ENCODE peak calls at places on chromosomes 4 and X, in nine cellular contexts. One of them, this sample, is unnamed.
A peak's percentile ranks its signal among the peaks of the same experiment; 100 is the strongest.

GRCh38 chr4:108425988-108426387 is 194.4 kb upstream of the RPL34 start:
- DNase-seq in lower lobe of right lung: no peak
- DNase-seq in neuronal stem cell: no peak
- DNase-seq in left ventricle myocardium inferior: no peak
- DNase-seq in A673: no peak
- DNase-seq in left lung: no peak
- DNase-seq in naive thymus-derived CD4-positive, alpha-beta T cell: no peak
- DNase-seq in upper lobe of left lung: no peak
- DNase-seq in tibial artery: no peak
- DNase-seq in this sample: no peak

GRCh38 chr4:83731609-83732008 is 195.7 kb downstream of the GPAT3 start:
- DNase-seq in tibial artery: no peak
- DNase-seq in left lung: no peak
- DNase-seq in left ventricle myocardium inferior: no peak
- DNase-seq in A673: no peak
- DNase-seq in neuronal stem cell: no peak
- DNase-seq in naive thymus-derived CD4-positive, alpha-beta T cell: no peak
- DNase-seq in upper lobe of left lung: no peak
- DNase-seq in lower lobe of right lung: no peak
- DNase-seq in this sample: no peak

GRCh38 chrX:70508296-70508911 is 63.8 kb downstream of the DLG3 start:
- DNase-seq in left ventricle myocardium inferior: no peak
- DNase-seq in upper lobe of left lung: no peak
- DNase-seq in naive thymus-derived CD4-positive, alpha-beta T cell: no peak
- DNase-seq in left lung: no peak
- DNase-seq in A673: peak; percentile 23
- DNase-seq in lower lobe of right lung: no peak
- DNase-seq in tibial artery: no peak
- DNase-seq in neuronal stem cell: no peak
- DNase-seq in this sample: peak; percentile 31

GRCh38 chr4:105496899-105497298 is 23.0 kb upstream of the PPA2 start:
- DNase-seq in upper lobe of left lung: no peak
- DNase-seq in lower lobe of right lung: no peak
- DNase-seq in left ventricle myocardium inferior: no peak
- DNase-seq in naive thymus-derived CD4-positive, alpha-beta T cell: no peak
- DNase-seq in left lung: no peak
- DNase-seq in A673: peak; percentile 28
- DNase-seq in tibial artery: no peak
- DNase-seq in neuronal stem cell: no peak
- DNase-seq in this sample: no peak

GRCh38 chr4:122755675-122756074 is 23.2 kb downstream of the BBS12 start:
- DNase-seq in naive thymus-derived CD4-positive, alpha-beta T cell: no peak
- DNase-seq in left ventricle myocardium inferior: no peak
- DNase-seq in neuronal stem cell: no peak
- DNase-seq in left lung: no peak
- DNase-seq in tibial artery: no peak
- DNase-seq in lower lobe of right lung: no peak
- DNase-seq in A673: no peak
- DNase-seq in upper lobe of left lung: no peak
- DNase-seq in this sample: no peak

GRCh38 chr4:146654976-146655761 is 16.5 kb downstream of the POU4F2 start:
- DNase-seq in lower lobe of right lung: no peak
- DNase-seq in upper lobe of left lung: peak; percentile 86
- DNase-seq in neuronal stem cell: peak; percentile 57
- DNase-seq in tibial artery: no peak
- DNase-seq in A673: peak; percentile 43
- DNase-seq in left lung: no peak
- DNase-seq in left ventricle myocardium inferior: no peak
- DNase-seq in naive thymus-derived CD4-positive, alpha-beta T cell: no peak
- DNase-seq in this sample: peak; percentile 91

GRCh38 chr4:149005191-149005590 is 563.0 kb upstream of the NR3C2 start:
- DNase-seq in upper lobe of left lung: no peak
- DNase-seq in left lung: no peak
- DNase-seq in naive thymus-derived CD4-positive, alpha-beta T cell: no peak
- DNase-seq in tibial artery: no peak
- DNase-seq in left ventricle myocardium inferior: no peak
- DNase-seq in A673: no peak
- DNase-seq in lower lobe of right lung: no peak
- DNase-seq in neuronal stem cell: no peak
- DNase-seq in this sample: peak; percentile 72

GRCh38 chrX:16836371-16836770 is 33.8 kb downstream of the RBBP7 start:
- DNase-seq in neuronal stem cell: no peak
- DNase-seq in tibial artery: no peak
- DNase-seq in left lung: no peak
- DNase-seq in upper lobe of left lung: peak; percentile 34
- DNase-seq in A673: no peak
- DNase-seq in lower lobe of right lung: peak; percentile 44
- DNase-seq in left ventricle myocardium inferior: no peak
- DNase-seq in naive thymus-derived CD4-positive, alpha-beta T cell: no peak
- DNase-seq in this sample: peak; percentile 42

GRCh38 chr4:90080116-90080515 is 47.1 kb upstream of the CCSER1 start:
- DNase-seq in naive thymus-derived CD4-positive, alpha-beta T cell: no peak
- DNase-seq in neuronal stem cell: no peak
- DNase-seq in upper lobe of left lung: no peak
- DNase-seq in lower lobe of right lung: no peak
- DNase-seq in A673: no peak
- DNase-seq in tibial artery: no peak
- DNase-seq in left lung: no peak
- DNase-seq in left ventricle myocardium inferior: no peak
- DNase-seq in this sample: no peak

GRCh38 chrX:134206221-134206620 is 30.8 kb upstream of the CCDC160 start:
- DNase-seq in naive thymus-derived CD4-positive, alpha-beta T cell: no peak
- DNase-seq in A673: no peak
- DNase-seq in lower lobe of right lung: no peak
- DNase-seq in left ventricle myocardium inferior: no peak
- DNase-seq in neuronal stem cell: no peak
- DNase-seq in tibial artery: no peak
- DNase-seq in upper lobe of left lung: no peak
- DNase-seq in left lung: no peak
- DNase-seq in this sample: no peak

GRCh38 chrX:78104447-78105176 is 564 bp downstream of the PGK1 start:
- DNase-seq in left lung: peak; percentile 62
- DNase-seq in neuronal stem cell: no peak
- DNase-seq in upper lobe of left lung: peak; percentile 21
- DNase-seq in tibial artery: peak; percentile 82
- DNase-seq in naive thymus-derived CD4-positive, alpha-beta T cell: peak; percentile 27
- DNase-seq in left ventricle myocardium inferior: peak; percentile 29
- DNase-seq in A673: peak; percentile 43
- DNase-seq in lower lobe of right lung: peak; percentile 78
- DNase-seq in this sample: peak; percentile 35

GRCh38 chr4:173591760-173592159 is 61.7 kb upstream of the HAND2 start:
- DNase-seq in upper lobe of left lung: no peak
- DNase-seq in left ventricle myocardium inferior: no peak
- DNase-seq in A673: no peak
- DNase-seq in naive thymus-derived CD4-positive, alpha-beta T cell: no peak
- DNase-seq in tibial artery: no peak
- DNase-seq in left lung: no peak
- DNase-seq in neuronal stem cell: no peak
- DNase-seq in lower lobe of right lung: no peak
- DNase-seq in this sample: no peak

GRCh38 chrX:115906276-115906675 is 264.3 kb upstream of the AGTR2 start:
- DNase-seq in upper lobe of left lung: no peak
- DNase-seq in tibial artery: no peak
- DNase-seq in A673: no peak
- DNase-seq in naive thymus-derived CD4-positive, alpha-beta T cell: no peak
- DNase-seq in left ventricle myocardium inferior: no peak
- DNase-seq in lower lobe of right lung: no peak
- DNase-seq in left lung: no peak
- DNase-seq in neuronal stem cell: no peak
- DNase-seq in this sample: peak; percentile 53

GRCh38 chrX:43731086-43731485 is 75.0 kb downstream of the MAOA start:
- DNase-seq in tibial artery: no peak
- DNase-seq in A673: no peak
- DNase-seq in lower lobe of right lung: no peak
- DNase-seq in neuronal stem cell: no peak
- DNase-seq in upper lobe of left lung: no peak
- DNase-seq in left lung: no peak
- DNase-seq in left ventricle myocardium inferior: no peak
- DNase-seq in naive thymus-derived CD4-positive, alpha-beta T cell: no peak
- DNase-seq in this sample: no peak

GRCh38 chr4:185304541-185304940 is 91.2 kb downstream of the LRP2BP start:
- DNase-seq in neuronal stem cell: no peak
- DNase-seq in left lung: no peak
- DNase-seq in lower lobe of right lung: no peak
- DNase-seq in upper lobe of left lung: no peak
- DNase-seq in left ventricle myocardium inferior: no peak
- DNase-seq in A673: no peak
- DNase-seq in naive thymus-derived CD4-positive, alpha-beta T cell: no peak
- DNase-seq in tibial artery: no peak
- DNase-seq in this sample: no peak
- H3K27ac ChIP-seq in neuronal stem cell: peak overlapping the region; percentile 81
- H3K27ac ChIP-seq in left lung: peak overlapping the region; percentile 75
- H3K27ac ChIP-seq in lower lobe of right lung: peak overlapping the region; percentile 84
- H3K27ac ChIP-seq in upper lobe of left lung: peak overlapping the region; percentile 80
- H3K27ac ChIP-seq in left ventricle myocardium inferior: no peak overlapping the region
- H3K27ac ChIP-seq in A673: no peak overlapping the region
- H3K27ac ChIP-seq in naive thymus-derived CD4-positive, alpha-beta T cell: no peak overlapping the region
- H3K27ac ChIP-seq in tibial artery: no peak overlapping the region
- H3K27ac ChIP-seq in this sample: no peak overlapping the region

GRCh38 chr4:102600689-102601088 is 99.5 kb downstream of the NFKB1 start:
- DNase-seq in left lung: no peak
- DNase-seq in left ventricle myocardium inferior: no peak
- DNase-seq in lower lobe of right lung: no peak
- DNase-seq in naive thymus-derived CD4-positive, alpha-beta T cell: no peak
- DNase-seq in A673: no peak
- DNase-seq in tibial artery: no peak
- DNase-seq in neuronal stem cell: no peak
- DNase-seq in upper lobe of left lung: no peak
- DNase-seq in this sample: no peak
- H3K27ac ChIP-seq in left lung: no peak overlapping the region
- H3K27ac ChIP-seq in left ventricle myocardium inferior: no peak overlapping the region
- H3K27ac ChIP-seq in lower lobe of right lung: no peak overlapping the region
- H3K27ac ChIP-seq in naive thymus-derived CD4-positive, alpha-beta T cell: no peak overlapping the region
- H3K27ac ChIP-seq in A673: no peak overlapping the region
- H3K27ac ChIP-seq in tibial artery: no peak overlapping the region
- H3K27ac ChIP-seq in neuronal stem cell: no peak overlapping the region
- H3K27ac ChIP-seq in upper lobe of left lung: no peak overlapping the region
- H3K27ac ChIP-seq in this sample: no peak overlapping the region

GRCh38 chr4:6269651-6270511 is at the start of gene WFS1:
- DNase-seq in A673: peak; percentile 99
- DNase-seq in naive thymus-derived CD4-positive, alpha-beta T cell: peak; percentile 95
- DNase-seq in lower lobe of right lung: peak; percentile 97
- DNase-seq in left lung: peak; percentile 97
- DNase-seq in neuronal stem cell: peak; percentile 99
- DNase-seq in left ventricle myocardium inferior: peak; percentile 99
- DNase-seq in upper lobe of left lung: peak; percentile 100
- DNase-seq in tibial artery: peak; percentile 100
- DNase-seq in this sample: peak; percentile 99
- H3K27ac ChIP-seq in A673: peak within 1 kb of the TSS; percentile 67
- H3K27ac ChIP-seq in naive thymus-derived CD4-positive, alpha-beta T cell: peak within 1 kb of the TSS; percentile 67
- H3K27ac ChIP-seq in lower lobe of right lung: peak within 1 kb of the TSS; percentile 85
- H3K27ac ChIP-seq in left lung: peak within 1 kb of the TSS; percentile 44
- H3K27ac ChIP-seq in neuronal stem cell: no peak within 1 kb of the TSS
- H3K27ac ChIP-seq in left ventricle myocardium inferior: peak within 1 kb of the TSS; percentile 92
- H3K27ac ChIP-seq in upper lobe of left lung: peak within 1 kb of the TSS; percentile 84
- H3K27ac ChIP-seq in tibial artery: peak within 1 kb of the TSS; percentile 80
- H3K27ac ChIP-seq in this sample: peak within 1 kb of the TSS; percentile 58

DNA sequence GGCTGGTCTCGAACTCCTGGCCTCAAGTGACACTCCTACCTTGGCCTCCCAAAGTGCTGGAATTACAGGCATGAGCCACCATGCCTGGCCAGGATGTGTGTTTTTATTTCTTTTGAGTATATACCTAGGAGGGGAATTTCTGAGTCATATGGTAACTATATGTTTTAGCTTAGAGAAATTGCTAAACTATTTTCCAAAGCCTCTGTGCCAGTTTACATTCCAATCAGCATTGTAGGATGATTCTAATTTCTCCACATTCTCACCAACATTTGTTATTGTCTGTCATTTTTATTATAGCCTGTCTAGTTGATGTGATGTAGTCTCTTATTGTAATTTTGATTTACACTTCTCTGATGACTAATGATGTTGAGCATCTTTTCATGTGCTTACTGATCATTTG is 1576.0 kb downstream of the RPA4 start:
- DNase-seq in neuronal stem cell: no peak
- DNase-seq in A673: no peak
- DNase-seq in naive thymus-derived CD4-positive, alpha-beta T cell: no peak
- DNase-seq in lower lobe of right lung: no peak
- DNase-seq in upper lobe of left lung: no peak
- DNase-seq in left lung: no peak
- DNase-seq in left ventricle myocardium inferior: no peak
- DNase-seq in tibial artery: no peak
- DNase-seq in this sample: no peak
- H3K27ac ChIP-seq in neuronal stem cell: no peak overlapping the region
- H3K27ac ChIP-seq in A673: no peak overlapping the region
- H3K27ac ChIP-seq in naive thymus-derived CD4-positive, alpha-beta T cell: no peak overlapping the region
- H3K27ac ChIP-seq in lower lobe of right lung: no peak overlapping the region
- H3K27ac ChIP-seq in upper lobe of left lung: no peak overlapping the region
- H3K27ac ChIP-seq in left lung: no peak overlapping the region
- H3K27ac ChIP-seq in left ventricle myocardium inferior: no peak overlapping the region
- H3K27ac ChIP-seq in tibial artery: no peak overlapping the region
- H3K27ac ChIP-seq in this sample: no peak overlapping the region